ENCODE peak calls at places on chromosomes 4 and X, in six cellular contexts. One of them, this sample, is unnamed.
A peak's percentile ranks its signal among the peaks of the same experiment; 100 is the strongest.

GRCh38 chr4:38150021-38150671 is 189.9 kb downstream of the PTTG2 start:
- DNase-seq in anterior cingulate cortex: no peak
- DNase-seq in A549: no peak
- DNase-seq in activated CD4-positive, alpha-beta T cell treated with anti-CD3 and anti-CD28 coated beads for 1 hour: no peak
- DNase-seq in effector memory CD4-positive, alpha-beta T cell: no peak
- DNase-seq in IMR-90: peak; percentile 86
- DNase-seq in this sample: peak; percentile 69

GRCh38 chrX:24733111-24733510 is 39.4 kb downstream of the POLA1 start:
- DNase-seq in anterior cingulate cortex: no peak
- DNase-seq in A549: no peak
- DNase-seq in activated CD4-positive, alpha-beta T cell treated with anti-CD3 and anti-CD28 coated beads for 1 hour: no peak
- DNase-seq in effector memory CD4-positive, alpha-beta T cell: no peak
- DNase-seq in IMR-90: no peak
- DNase-seq in this sample: no peak

GRCh38 chr4:80255374-80256095 is 10.9 kb upstream of the FGF5 start:
- DNase-seq in anterior cingulate cortex: no peak
- DNase-seq in A549: no peak
- DNase-seq in activated CD4-positive, alpha-beta T cell treated with anti-CD3 and anti-CD28 coated beads for 1 hour: no peak
- DNase-seq in effector memory CD4-positive, alpha-beta T cell: no peak
- DNase-seq in IMR-90: peak; percentile 58
- DNase-seq in this sample: peak; percentile 79

GRCh38 chr4:127634181-127634580 is 1.4 kb downstream of the INTU start:
- DNase-seq in anterior cingulate cortex: no peak
- DNase-seq in A549: no peak
- DNase-seq in activated CD4-positive, alpha-beta T cell treated with anti-CD3 and anti-CD28 coated beads for 1 hour: no peak
- DNase-seq in effector memory CD4-positive, alpha-beta T cell: no peak
- DNase-seq in IMR-90: peak; percentile 92
- DNase-seq in this sample: peak; percentile 82

GRCh38 chr4:139453041-139453370 is 915 bp upstream of the RAB33B start:
- DNase-seq in anterior cingulate cortex: no peak
- DNase-seq in A549: peak; percentile 70
- DNase-seq in activated CD4-positive, alpha-beta T cell treated with anti-CD3 and anti-CD28 coated beads for 1 hour: peak; percentile 54
- DNase-seq in effector memory CD4-positive, alpha-beta T cell: peak; percentile 63
- DNase-seq in IMR-90: no peak
- DNase-seq in this sample: peak; percentile 68

GRCh38 chr4:22500831-22501714 is 14.8 kb downstream of the ADGRA3 start:
- DNase-seq in anterior cingulate cortex: no peak
- DNase-seq in A549: peak; percentile 31
- DNase-seq in activated CD4-positive, alpha-beta T cell treated with anti-CD3 and anti-CD28 coated beads for 1 hour: no peak
- DNase-seq in effector memory CD4-positive, alpha-beta T cell: no peak
- DNase-seq in IMR-90: peak; percentile 87
- DNase-seq in this sample: peak; percentile 74

GRCh38 chr4:180398564-180398963 is 1844.6 kb upstream of the TENM3 start:
- DNase-seq in anterior cingulate cortex: no peak
- DNase-seq in A549: no peak
- DNase-seq in activated CD4-positive, alpha-beta T cell treated with anti-CD3 and anti-CD28 coated beads for 1 hour: no peak
- DNase-seq in effector memory CD4-positive, alpha-beta T cell: no peak
- DNase-seq in IMR-90: no peak
- DNase-seq in this sample: no peak

GRCh38 chr4:86848732-86849617 is at the start of gene SLC10A6:
- DNase-seq in anterior cingulate cortex: no peak
- DNase-seq in A549: no peak
- DNase-seq in activated CD4-positive, alpha-beta T cell treated with anti-CD3 and anti-CD28 coated beads for 1 hour: no peak
- DNase-seq in effector memory CD4-positive, alpha-beta T cell: no peak
- DNase-seq in IMR-90: no peak
- DNase-seq in this sample: no peak

GRCh38 chrX:103092942-103093341 is at the start of gene NXF3:
- DNase-seq in anterior cingulate cortex: no peak
- DNase-seq in A549: no peak
- DNase-seq in activated CD4-positive, alpha-beta T cell treated with anti-CD3 and anti-CD28 coated beads for 1 hour: no peak
- DNase-seq in effector memory CD4-positive, alpha-beta T cell: no peak
- DNase-seq in IMR-90: no peak
- DNase-seq in this sample: no peak

GRCh38 chr4:185817403-185817818 is 5.4 kb upstream of the SORBS2 start:
- DNase-seq in anterior cingulate cortex: no peak
- DNase-seq in A549: no peak
- DNase-seq in activated CD4-positive, alpha-beta T cell treated with anti-CD3 and anti-CD28 coated beads for 1 hour: no peak
- DNase-seq in effector memory CD4-positive, alpha-beta T cell: no peak
- DNase-seq in IMR-90: no peak
- DNase-seq in this sample: no peak

GRCh38 chrX:133660356-133660755 is 245.1 kb upstream of the GPC4 start:
- DNase-seq in anterior cingulate cortex: no peak
- DNase-seq in A549: no peak
- DNase-seq in activated CD4-positive, alpha-beta T cell treated with anti-CD3 and anti-CD28 coated beads for 1 hour: no peak
- DNase-seq in effector memory CD4-positive, alpha-beta T cell: no peak
- DNase-seq in IMR-90: peak; percentile 48
- DNase-seq in this sample: no peak

GRCh38 chr4:185504098-185505047 is 30.9 kb downstream of the PDLIM3 start:
- DNase-seq in anterior cingulate cortex: no peak
- DNase-seq in A549: no peak
- DNase-seq in activated CD4-positive, alpha-beta T cell treated with anti-CD3 and anti-CD28 coated beads for 1 hour: no peak
- DNase-seq in effector memory CD4-positive, alpha-beta T cell: no peak
- DNase-seq in IMR-90: peak; percentile 75
- DNase-seq in this sample: peak; percentile 3

GRCh38 chr4:98685225-98686045 is 27.0 kb upstream of the TSPAN5 start:
- DNase-seq in anterior cingulate cortex: no peak
- DNase-seq in A549: no peak
- DNase-seq in activated CD4-positive, alpha-beta T cell treated with anti-CD3 and anti-CD28 coated beads for 1 hour: no peak
- DNase-seq in effector memory CD4-positive, alpha-beta T cell: no peak
- DNase-seq in IMR-90: no peak
- DNase-seq in this sample: no peak

GRCh38 chr4:25112349-25113008 is 47.8 kb downstream of the SEPSECS start:
- DNase-seq in anterior cingulate cortex: no peak
- DNase-seq in A549: no peak
- DNase-seq in activated CD4-positive, alpha-beta T cell treated with anti-CD3 and anti-CD28 coated beads for 1 hour: no peak
- DNase-seq in effector memory CD4-positive, alpha-beta T cell: no peak
- DNase-seq in IMR-90: no peak
- DNase-seq in this sample: no peak

GRCh38 chr4:150315175-150315574 is 236.9 kb downstream of the DCLK2 start:
- DNase-seq in anterior cingulate cortex: no peak
- DNase-seq in A549: no peak
- DNase-seq in activated CD4-positive, alpha-beta T cell treated with anti-CD3 and anti-CD28 coated beads for 1 hour: no peak
- DNase-seq in effector memory CD4-positive, alpha-beta T cell: no peak
- DNase-seq in IMR-90: no peak
- DNase-seq in this sample: no peak

GRCh38 chr4:10096976-10097330 is 19.6 kb downstream of the WDR1 start:
- DNase-seq in anterior cingulate cortex: peak; percentile 71
- DNase-seq in A549: no peak
- DNase-seq in activated CD4-positive, alpha-beta T cell treated with anti-CD3 and anti-CD28 coated beads for 1 hour: no peak
- DNase-seq in effector memory CD4-positive, alpha-beta T cell: no peak
- DNase-seq in IMR-90: no peak
- DNase-seq in this sample: no peak

GRCh38 chr4:108370291-108370690 is 201.6 kb upstream of the LEF1 start:
- DNase-seq in anterior cingulate cortex: no peak
- DNase-seq in A549: no peak
- DNase-seq in activated CD4-positive, alpha-beta T cell treated with anti-CD3 and anti-CD28 coated beads for 1 hour: no peak
- DNase-seq in effector memory CD4-positive, alpha-beta T cell: no peak
- DNase-seq in IMR-90: no peak
- DNase-seq in this sample: no peak